ENCODE peak calls at places on chromosomes 7 and 10, in ten cellular contexts. One of them, this sample, is unnamed.

GRCh38 chr10:102814873-102815661 is 22.1 kb downstream of the CYP17A1 start:
- DNase-seq in adrenal gland: peak; percentile 91
- DNase-seq in testis: peak; percentile 73
- DNase-seq in body of pancreas: peak; percentile 56
- DNase-seq in heart left ventricle: peak; percentile 77
- DNase-seq in endothelial cell of umbilical vein: peak; percentile 78
- DNase-seq in HCT116: no peak
- DNase-seq in transverse colon: peak; percentile 60
- DNase-seq in stomach: peak; percentile 66
- DNase-seq in lower leg skin: peak; percentile 90
- DNase-seq in this sample: peak; percentile 68

GRCh38 chr10:69405221-69405620 is 11.5 kb downstream of the TACR2 start:
- DNase-seq in adrenal gland: no peak
- DNase-seq in testis: no peak
- DNase-seq in body of pancreas: no peak
- DNase-seq in heart left ventricle: no peak
- DNase-seq in endothelial cell of umbilical vein: no peak
- DNase-seq in HCT116: no peak
- DNase-seq in transverse colon: no peak
- DNase-seq in stomach: no peak
- DNase-seq in lower leg skin: no peak
- DNase-seq in this sample: no peak

GRCh38 chr10:127123626-127124025 is 72.8 kb downstream of the INSYN2A start:
- DNase-seq in adrenal gland: no peak
- DNase-seq in testis: no peak
- DNase-seq in body of pancreas: no peak
- DNase-seq in heart left ventricle: no peak
- DNase-seq in endothelial cell of umbilical vein: no peak
- DNase-seq in HCT116: no peak
- DNase-seq in transverse colon: no peak
- DNase-seq in stomach: no peak
- DNase-seq in lower leg skin: no peak
- DNase-seq in this sample: no peak

GRCh38 chr10:5810235-5810634 is 3.0 kb downstream of the GDI2 start:
- DNase-seq in adrenal gland: no peak
- DNase-seq in testis: no peak
- DNase-seq in body of pancreas: no peak
- DNase-seq in heart left ventricle: no peak
- DNase-seq in endothelial cell of umbilical vein: no peak
- DNase-seq in HCT116: no peak
- DNase-seq in transverse colon: no peak
- DNase-seq in stomach: no peak
- DNase-seq in lower leg skin: no peak
- DNase-seq in this sample: no peak

GRCh38 chr10:100008708-100009282 is 952 bp downstream of the DNMBP start:
- DNase-seq in adrenal gland: no peak
- DNase-seq in testis: no peak
- DNase-seq in body of pancreas: no peak
- DNase-seq in heart left ventricle: no peak
- DNase-seq in endothelial cell of umbilical vein: peak; percentile 57
- DNase-seq in HCT116: no peak
- DNase-seq in transverse colon: no peak
- DNase-seq in stomach: no peak
- DNase-seq in lower leg skin: no peak
- DNase-seq in this sample: no peak

GRCh38 chr7:110962374-110962773 is 128.6 kb upstream of the LRRN3 start:
- DNase-seq in adrenal gland: no peak
- DNase-seq in testis: no peak
- DNase-seq in body of pancreas: no peak
- DNase-seq in heart left ventricle: no peak
- DNase-seq in endothelial cell of umbilical vein: no peak
- DNase-seq in HCT116: no peak
- DNase-seq in transverse colon: no peak
- DNase-seq in stomach: no peak
- DNase-seq in lower leg skin: no peak
- DNase-seq in this sample: no peak

GRCh38 chr10:113991091-113991860 is 52.4 kb upstream of the ADRB1 start:
- DNase-seq in adrenal gland: no peak
- DNase-seq in testis: no peak
- DNase-seq in body of pancreas: no peak
- DNase-seq in heart left ventricle: no peak
- DNase-seq in endothelial cell of umbilical vein: no peak
- DNase-seq in HCT116: no peak
- DNase-seq in transverse colon: no peak
- DNase-seq in stomach: no peak
- DNase-seq in lower leg skin: no peak
- DNase-seq in this sample: no peak

GRCh38 chr7:101085000-101085948 is at the start of gene TRIM56:
- DNase-seq in adrenal gland: peak; percentile 90
- DNase-seq in testis: peak; percentile 91
- DNase-seq in body of pancreas: peak; percentile 95
- DNase-seq in heart left ventricle: peak; percentile 87
- DNase-seq in endothelial cell of umbilical vein: peak; percentile 86
- DNase-seq in HCT116: peak; percentile 46
- DNase-seq in transverse colon: peak; percentile 93
- DNase-seq in stomach: peak; percentile 93
- DNase-seq in lower leg skin: peak; percentile 97
- DNase-seq in this sample: peak; percentile 85

GRCh38 chr7:155916926-155917655 is 104.8 kb upstream of the SHH start:
- DNase-seq in adrenal gland: no peak
- DNase-seq in testis: no peak
- DNase-seq in body of pancreas: no peak
- DNase-seq in heart left ventricle: no peak
- DNase-seq in endothelial cell of umbilical vein: no peak
- DNase-seq in HCT116: no peak
- DNase-seq in transverse colon: no peak
- DNase-seq in stomach: peak; percentile 53
- DNase-seq in lower leg skin: no peak
- DNase-seq in this sample: no peak

GRCh38 chr10:110414563-110415309 is 83.0 kb upstream of the DUSP5 start:
- DNase-seq in adrenal gland: no peak
- DNase-seq in testis: no peak
- DNase-seq in body of pancreas: peak; percentile 23
- DNase-seq in heart left ventricle: no peak
- DNase-seq in endothelial cell of umbilical vein: no peak
- DNase-seq in HCT116: peak; percentile 98
- DNase-seq in transverse colon: peak; percentile 80
- DNase-seq in stomach: peak; percentile 70
- DNase-seq in lower leg skin: no peak
- DNase-seq in this sample: no peak

GRCh38 chr10:86023931-86024554 is 342.6 kb downstream of the GRID1 start:
- DNase-seq in adrenal gland: no peak
- DNase-seq in testis: no peak
- DNase-seq in body of pancreas: no peak
- DNase-seq in heart left ventricle: peak; percentile 35
- DNase-seq in endothelial cell of umbilical vein: no peak
- DNase-seq in HCT116: no peak
- DNase-seq in transverse colon: no peak
- DNase-seq in stomach: no peak
- DNase-seq in lower leg skin: no peak
- DNase-seq in this sample: no peak

GRCh38 chr10:76736392-76736791 is 901.2 kb downstream of the KCNMA1 start:
- DNase-seq in adrenal gland: no peak
- DNase-seq in testis: no peak
- DNase-seq in body of pancreas: no peak
- DNase-seq in heart left ventricle: no peak
- DNase-seq in endothelial cell of umbilical vein: no peak
- DNase-seq in HCT116: no peak
- DNase-seq in transverse colon: no peak
- DNase-seq in stomach: no peak
- DNase-seq in lower leg skin: no peak
- DNase-seq in this sample: no peak

GRCh38 chr10:103451091-103451801 is 924 bp downstream of the CALHM2 start:
- DNase-seq in adrenal gland: peak; percentile 89
- DNase-seq in testis: peak; percentile 81
- DNase-seq in body of pancreas: peak; percentile 58
- DNase-seq in heart left ventricle: peak; percentile 74
- DNase-seq in endothelial cell of umbilical vein: peak; percentile 52
- DNase-seq in HCT116: peak; percentile 73
- DNase-seq in transverse colon: peak; percentile 52
- DNase-seq in stomach: peak; percentile 35
- DNase-seq in lower leg skin: peak; percentile 91
- DNase-seq in this sample: peak; percentile 78

GRCh38 chr10:97718178-97718577 is 4.6 kb downstream of the MARVELD1 start:
- DNase-seq in adrenal gland: no peak
- DNase-seq in testis: no peak
- DNase-seq in body of pancreas: no peak
- DNase-seq in heart left ventricle: no peak
- DNase-seq in endothelial cell of umbilical vein: no peak
- DNase-seq in HCT116: no peak
- DNase-seq in transverse colon: no peak
- DNase-seq in stomach: no peak
- DNase-seq in lower leg skin: no peak
- DNase-seq in this sample: no peak

GRCh38 chr7:101947899-101948298 is 130.5 kb downstream of the CUX1 start:
- DNase-seq in adrenal gland: peak; percentile 74
- DNase-seq in testis: peak; percentile 73
- DNase-seq in body of pancreas: peak; percentile 57
- DNase-seq in heart left ventricle: peak; percentile 81
- DNase-seq in endothelial cell of umbilical vein: peak; percentile 80
- DNase-seq in HCT116: no peak
- DNase-seq in transverse colon: peak; percentile 33
- DNase-seq in stomach: peak; percentile 77
- DNase-seq in lower leg skin: no peak
- DNase-seq in this sample: peak; percentile 79

GRCh38 chr7:38951213-38951612 is 26.5 kb upstream of the POU6F2 start:
- DNase-seq in adrenal gland: no peak
- DNase-seq in testis: no peak
- DNase-seq in body of pancreas: no peak
- DNase-seq in heart left ventricle: no peak
- DNase-seq in endothelial cell of umbilical vein: no peak
- DNase-seq in HCT116: no peak
- DNase-seq in transverse colon: no peak
- DNase-seq in stomach: no peak
- DNase-seq in lower leg skin: no peak
- DNase-seq in this sample: no peak

GRCh38 chr7:95874541-95875265 is 102.3 kb downstream of the DYNC1I1 start:
- DNase-seq in adrenal gland: no peak
- DNase-seq in testis: peak; percentile 18
- DNase-seq in body of pancreas: no peak
- DNase-seq in heart left ventricle: no peak
- DNase-seq in endothelial cell of umbilical vein: peak; percentile 94
- DNase-seq in HCT116: no peak
- DNase-seq in transverse colon: no peak
- DNase-seq in stomach: no peak
- DNase-seq in lower leg skin: no peak
- DNase-seq in this sample: no peak
- TF ChIP-seq POLR2A in adrenal gland: no peak
- TF ChIP-seq POLR2A in testis: no peak
- TF ChIP-seq POLR2A in body of pancreas: no peak
- TF ChIP-seq POLR2A in heart left ventricle: no peak
- TF ChIP-seq POLR2A in endothelial cell of umbilical vein: no peak
- TF ChIP-seq POLR2A in HCT116: no peak
- TF ChIP-seq POLR2A in transverse colon: no peak
- TF ChIP-seq POLR2A in stomach: no peak
- TF ChIP-seq POLR2A in lower leg skin: no peak
- TF ChIP-seq POLR2A in this sample: no peak

DNA sequence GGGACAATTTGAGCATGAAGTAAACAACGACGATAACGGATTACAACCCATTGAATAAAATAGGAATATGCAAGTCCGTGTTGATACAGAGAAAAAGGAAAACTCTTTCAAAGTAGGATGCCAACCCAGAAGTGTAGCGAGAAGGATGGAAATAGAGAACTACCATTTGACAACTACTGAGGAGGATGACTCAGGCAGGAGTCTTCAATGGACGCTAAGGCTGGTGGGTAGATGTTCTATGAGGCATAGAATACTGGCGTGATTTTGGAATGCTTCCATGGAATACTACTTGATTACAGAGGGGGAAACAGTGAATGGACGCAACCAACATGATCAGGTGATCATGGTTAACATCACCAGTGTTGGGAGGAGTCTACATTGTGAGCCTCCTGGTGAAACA is 828 bp upstream of the CFAP70 start:
- DNase-seq in adrenal gland: no peak
- DNase-seq in testis: no peak
- DNase-seq in body of pancreas: no peak
- DNase-seq in heart left ventricle: no peak
- DNase-seq in endothelial cell of umbilical vein: no peak
- DNase-seq in HCT116: no peak
- DNase-seq in transverse colon: no peak
- DNase-seq in stomach: no peak
- DNase-seq in lower leg skin: no peak
- DNase-seq in this sample: no peak
- H3K4me3 ChIP-seq in adrenal gland: no peak overlapping the region
- H3K4me3 ChIP-seq in testis: peak overlapping the region; percentile 70
- H3K4me3 ChIP-seq in body of pancreas: no peak overlapping the region
- H3K4me3 ChIP-seq in heart left ventricle: no peak overlapping the region
- H3K4me3 ChIP-seq in endothelial cell of umbilical vein: no peak overlapping the region
- H3K4me3 ChIP-seq in HCT116: no peak overlapping the region
- H3K4me3 ChIP-seq in transverse colon: no peak overlapping the region
- H3K4me3 ChIP-seq in stomach: no peak overlapping the region
- H3K4me3 ChIP-seq in lower leg skin: no peak overlapping the region
- H3K4me3 ChIP-seq in this sample: no peak overlapping the region

GRCh38 chr10:72276013-72276387 is 2.3 kb downstream of the DDIT4 start:
- DNase-seq in adrenal gland: peak; percentile 69
- DNase-seq in testis: no peak
- DNase-seq in body of pancreas: peak; percentile 93
- DNase-seq in heart left ventricle: no peak
- DNase-seq in endothelial cell of umbilical vein: no peak
- DNase-seq in HCT116: peak; percentile 79
- DNase-seq in transverse colon: peak; percentile 66
- DNase-seq in stomach: peak; percentile 81
- DNase-seq in lower leg skin: no peak
- DNase-seq in this sample: no peak
- TF ChIP-seq POLR2A in adrenal gland: peak; percentile 69
- TF ChIP-seq POLR2A in testis: no peak
- TF ChIP-seq POLR2A in body of pancreas: peak; percentile 23
- TF ChIP-seq POLR2A in heart left ventricle: no peak
- TF ChIP-seq POLR2A in endothelial cell of umbilical vein: no peak
- TF ChIP-seq POLR2A in HCT116: no peak
- TF ChIP-seq POLR2A in transverse colon: peak; percentile 37
- TF ChIP-seq POLR2A in stomach: no peak
- TF ChIP-seq POLR2A in lower leg skin: no peak
- TF ChIP-seq POLR2A in this sample: no peak

DNA sequence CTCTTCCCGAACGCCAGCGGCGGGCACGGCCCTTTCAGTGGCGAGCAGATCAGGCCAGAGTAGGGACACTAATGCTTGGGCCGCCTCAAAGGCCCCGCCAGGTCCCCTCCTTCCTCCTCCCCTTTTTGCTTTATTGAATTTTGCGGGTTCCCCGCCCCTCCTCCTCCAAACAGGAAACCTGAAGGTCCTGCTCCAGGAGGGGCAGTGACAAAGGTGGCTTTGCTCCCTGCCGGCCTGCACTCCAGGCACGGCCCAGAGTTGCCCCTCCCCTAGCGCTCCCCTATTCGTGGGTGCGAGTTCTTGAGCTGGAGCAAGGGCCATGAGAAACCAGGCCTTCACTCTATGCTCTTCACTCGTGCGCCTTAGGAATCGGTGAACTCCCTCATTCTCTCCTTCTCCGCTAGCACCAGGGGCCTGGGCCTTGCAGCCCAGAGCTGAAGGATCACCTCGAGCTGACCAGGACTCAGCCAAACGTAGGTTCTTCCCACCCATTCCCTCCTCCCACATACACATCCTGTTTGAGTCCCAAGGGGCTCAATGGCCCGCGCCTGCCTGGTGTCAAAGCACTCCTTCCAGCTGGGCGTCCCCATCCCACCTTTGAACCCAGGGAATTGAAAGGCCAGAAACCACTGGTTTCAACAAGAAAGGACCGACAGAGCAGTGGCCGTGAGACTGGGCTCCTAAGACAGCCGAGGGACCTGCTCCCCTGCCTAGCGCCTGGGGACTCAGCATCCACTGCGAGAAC is 629 bp upstream of the HOXA6 start:
- DNase-seq in adrenal gland: peak; percentile 59
- DNase-seq in testis: peak; percentile 6
- DNase-seq in body of pancreas: no peak
- DNase-seq in heart left ventricle: no peak
- DNase-seq in endothelial cell of umbilical vein: peak; percentile 76
- DNase-seq in HCT116: no peak
- DNase-seq in transverse colon: peak; percentile 77
- DNase-seq in stomach: no peak
- DNase-seq in lower leg skin: peak; percentile 85
- DNase-seq in this sample: peak; percentile 31
- H3K4me3 ChIP-seq in adrenal gland: no peak overlapping the region
- H3K4me3 ChIP-seq in testis: no peak overlapping the region
- H3K4me3 ChIP-seq in body of pancreas: no peak overlapping the region
- H3K4me3 ChIP-seq in heart left ventricle: peak overlapping the region; percentile 36
- H3K4me3 ChIP-seq in endothelial cell of umbilical vein: peak overlapping the region; percentile 54
- H3K4me3 ChIP-seq in HCT116: peak overlapping the region; percentile 40
- H3K4me3 ChIP-seq in transverse colon: peak overlapping the region; percentile 54
- H3K4me3 ChIP-seq in stomach: peak overlapping the region; percentile 48
- H3K4me3 ChIP-seq in lower leg skin: peak overlapping the region; percentile 13
- H3K4me3 ChIP-seq in this sample: peak overlapping the region; percentile 43